ENCODE peak calls at places on chromosome 16, in eight cellular contexts. T, N, O, I, Z, C, M and V are unnamed samples.

GRCh38 chr16:66366433-66367299 is at the start of gene CDH5:
- DNase-seq in T (no peak), N (no peak), O (no peak), I (no peak), Z (peak), C (no peak), M (no peak), V (no peak)

GRCh38 chr16:29007865-29008593 is 23.2 kb downstream of the LAT start:
- DNase-seq in T (no peak), N (peak), O (peak), I (peak), Z (no peak), C (peak), M (no peak), V (peak)

GRCh38 chr16:85286970-85287814 is 174.9 kb upstream of the CIBAR2 start:
- DNase-seq in T (peak), N (no peak), O (peak), I (no peak), Z (peak), C (peak), M (no peak), V (peak)

GRCh38 chr16:22141746-22142145 is 20.6 kb upstream of the SDR42E2 start:
- DNase-seq in T (no peak), N (no peak), O (no peak), I (no peak), Z (peak), C (peak), M (no peak), V (peak)

GRCh38 chr16:64882385-64882784 is 239.5 kb downstream of the CDH11 start:
- DNase-seq in T (no peak), N (no peak), O (peak), I (no peak), Z (no peak), C (peak), M (no peak), V (no peak)

GRCh38 chr16:82841108-82841507 is 214.3 kb downstream of the CDH13 start:
- DNase-seq in T (no peak), N (no peak), O (no peak), I (no peak), Z (no peak), C (no peak), M (no peak), V (no peak)

GRCh38 chr16:12458591-12459400 is 344.9 kb downstream of the CPPED1 start:
- DNase-seq in T (no peak), N (no peak), O (no peak), I (no peak), Z (no peak), C (peak), M (no peak), V (no peak)

GRCh38 chr16:51355195-51355594 is 204.1 kb upstream of the SALL1 start:
- DNase-seq in T (no peak), N (no peak), O (no peak), I (no peak), Z (no peak), C (no peak), M (no peak), V (no peak)

GRCh38 chr16:27572711-27573110 is 22.8 kb downstream of the KATNIP start:
- DNase-seq in T (no peak), N (no peak), O (peak), I (no peak), Z (no peak), C (peak), M (no peak), V (no peak)

GRCh38 chr16:89054261-89054661 is 39.4 kb upstream of the ACSF3 start:
- DNase-seq in T (no peak), N (no peak), O (no peak), I (no peak), Z (no peak), C (no peak), M (no peak), V (no peak)

GRCh38 chr16:66619036-66619435 is 14.5 kb downstream of the CMTM3 start:
- DNase-seq in T (no peak), N (no peak), O (peak), I (no peak), Z (no peak), C (peak), M (no peak), V (peak)

GRCh38 chr16:54655171-54655590 is 275.5 kb upstream of the IRX5 start:
- DNase-seq in T (no peak), N (no peak), O (no peak), I (no peak), Z (no peak), C (no peak), M (no peak), V (no peak)

GRCh38 chr16:16004314-16004749 is 54.9 kb downstream of the ABCC1 start:
- DNase-seq in T (no peak), N (no peak), O (peak), I (no peak), Z (no peak), C (peak), M (no peak), V (peak)

GRCh38 chr16:85935957-85936760 is 37.2 kb downstream of the IRF8 start:
- DNase-seq in T (no peak), N (peak), O (no peak), I (peak), Z (no peak), C (no peak), M (no peak), V (no peak)

GRCh38 chr16:87828071-87828971 is 41.0 kb downstream of the SLC7A5 start:
- DNase-seq in T (peak), N (no peak), O (no peak), I (no peak), Z (no peak), C (peak), M (no peak), V (no peak)

GRCh38 chr16:50742521-50743150 is 750 bp downstream of the CYLD start:
- DNase-seq in T (no peak), N (peak), O (peak), I (peak), Z (peak), C (peak), M (no peak), V (peak)

GRCh38 chr16:11682655-11683096 is 14.4 kb downstream of the SNN start:
- DNase-seq in T (peak), N (no peak), O (peak), I (no peak), Z (no peak), C (peak), M (no peak), V (peak)

GRCh38 chr16:70523621-70524405 is at the start of gene SF3B3:
- DNase-seq in T (peak), N (peak), O (no peak), I (peak), Z (no peak), C (no peak), M (peak), V (peak)

GRCh38 chr16:49353650-49354049 is 20.0 kb upstream of the C16orf78 start:
- DNase-seq in T (no peak), N (no peak), O (no peak), I (no peak), Z (no peak), C (no peak), M (no peak), V (no peak)

GRCh38 chr16:60031751-60032150 is 1297.6 kb upstream of the GOT2 start:
- DNase-seq in T (no peak), N (no peak), O (no peak), I (no peak), Z (no peak), C (no peak), M (no peak), V (no peak)

GRCh38 chr16:68365167-68365817 is 54.5 kb downstream of the PRMT7 start:
- DNase-seq in T (no peak), N (no peak), O (no peak), I (no peak), Z (peak), C (peak), M (no peak), V (no peak)

GRCh38 chr16:383326-384020 is 1.7 kb upstream of the PGAP6 start:
- DNase-seq in T (no peak), N (peak), O (no peak), I (peak), Z (no peak), C (no peak), M (peak), V (no peak)

GRCh38 chr16:81997738-81998137 is 13.5 kb downstream of the SDR42E1 start:
- DNase-seq in T (no peak), N (no peak), O (peak), I (no peak), Z (no peak), C (peak), M (no peak), V (peak)

GRCh38 chr16:50802000-50802399 is 60.1 kb downstream of the CYLD start:
- DNase-seq in T (no peak), N (no peak), O (peak), I (no peak), Z (no peak), C (peak), M (no peak), V (peak)

GRCh38 chr16:64910351-64910750 is 211.5 kb downstream of the CDH11 start:
- DNase-seq in T (peak), N (no peak), O (peak), I (no peak), Z (peak), C (peak), M (no peak), V (peak)

GRCh38 chr16:79173910-79174309 is 426.6 kb downstream of the MAF start:
- DNase-seq in T (no peak), N (no peak), O (no peak), I (no peak), Z (no peak), C (no peak), M (no peak), V (no peak)

GRCh38 chr16:23848958-23849357 is 13.2 kb downstream of the PRKCB start:
- DNase-seq in T (no peak), N (no peak), O (no peak), I (no peak), Z (no peak), C (no peak), M (no peak), V (no peak)

GRCh38 chr16:30066882-30067583 is 1.5 kb downstream of the ALDOA start:
- DNase-seq in T (no peak), N (no peak), O (no peak), I (no peak), Z (no peak), C (no peak), M (no peak), V (no peak)

GRCh38 chr16:8571061-8571596 is 19.2 kb downstream of the TMEM114 start:
- DNase-seq in T (no peak), N (no peak), O (peak), I (no peak), Z (no peak), C (peak), M (peak), V (peak)

GRCh38 chr16:89017956-89018604 is 41.1 kb upstream of the CBFA2T3 start:
- DNase-seq in T (no peak), N (no peak), O (no peak), I (no peak), Z (no peak), C (peak), M (no peak), V (no peak)

GRCh38 chr16:4529085-4530060 is 9.2 kb downstream of the CDIP1 start:
- DNase-seq in T (no peak), N (peak), O (peak), I (no peak), Z (no peak), C (peak), M (no peak), V (peak)

GRCh38 chr16:66824006-66824405 is 6.8 kb downstream of the NAE1 start:
- DNase-seq in T (no peak), N (no peak), O (peak), I (no peak), Z (no peak), C (peak), M (no peak), V (peak)

GRCh38 chr16:78609542-78610253 is 510.2 kb downstream of the WWOX start:
- DNase-seq in T (no peak), N (no peak), O (no peak), I (no peak), Z (no peak), C (no peak), M (no peak), V (no peak)

GRCh38 chr16:11916524-11917285 is 949 bp upstream of the GSPT1 start:
- DNase-seq in T (no peak), N (no peak), O (peak), I (no peak), Z (no peak), C (peak), M (no peak), V (peak)

GRCh38 chr16:31404353-31405064 is 11.4 kb downstream of the ITGAD start:
- DNase-seq in T (no peak), N (no peak), O (no peak), I (no peak), Z (no peak), C (no peak), M (no peak), V (no peak)

GRCh38 chr16:83900611-83901010 is 1.7 kb downstream of the MLYCD start:
- DNase-seq in T (no peak), N (no peak), O (no peak), I (no peak), Z (no peak), C (no peak), M (no peak), V (no peak)